ENCODE peak calls at places on chromosomes 4 and X, in four cellular contexts. A, F, I and Z are unnamed samples. For H3K27me3, the result is how much of the 10 kb centered on the place peaks cover.

GRCh38 chrX:21487832-21488231 is 113.6 kb downstream of the CNKSR2 start:
- DNase-seq in A (no peak), F (no peak), I (peak), Z (no peak)

GRCh38 chr4:126405369-126405982 is 1090.7 kb downstream of the FAT4 start:
- DNase-seq in A (no peak), F (no peak), I (no peak), Z (no peak)

GRCh38 chr4:46146993-46147392 is 23.1 kb upstream of the GABRG1 start:
- DNase-seq in A (no peak), F (no peak), I (peak), Z (no peak)

GRCh38 chrX:108537005-108537404 is 97.4 kb downstream of the COL4A5 start:
- DNase-seq in A (no peak), F (no peak), I (peak), Z (no peak)

GRCh38 chr4:185011408-185011807 is 6.9 kb upstream of the HELT start:
- DNase-seq in A (peak), F (no peak), I (no peak), Z (no peak)

GRCh38 chrX:78747471-78747870 is at the start of gene LPAR4:
- DNase-seq in A (no peak), F (no peak), I (no peak), Z (no peak)

GRCh38 chr4:15961778-15962510 is 1.0 kb downstream of the FGFBP2 start:
- DNase-seq in A (no peak), F (no peak), I (no peak), Z (peak)

GRCh38 chrX:39769748-39770147 is 328.0 kb downstream of the BCOR start:
- DNase-seq in A (no peak), F (no peak), I (no peak), Z (no peak)

GRCh38 chrX:30990361-30990760 is 81.5 kb downstream of the FTHL17 start:
- DNase-seq in A (no peak), F (no peak), I (no peak), Z (no peak)

DNA sequence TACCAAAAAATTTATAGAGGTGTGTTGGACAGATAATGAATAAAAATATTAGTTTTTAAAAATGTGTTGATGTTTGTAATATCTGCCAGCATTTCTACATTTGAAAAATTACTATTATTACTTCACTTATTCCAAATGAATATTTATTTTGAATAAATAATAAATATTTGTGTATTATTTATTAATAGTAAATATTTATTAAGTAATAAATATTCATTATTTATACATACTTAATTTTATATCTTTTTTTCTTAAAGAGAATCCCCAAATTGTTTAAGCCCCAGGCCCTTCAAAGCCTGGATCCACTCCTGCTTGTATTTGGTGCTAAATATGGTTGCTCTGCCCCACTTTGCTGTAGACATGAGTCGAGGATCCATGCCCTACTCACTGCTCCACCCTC is 60.5 kb upstream of the HOPX start:
- DNase-seq in A (no peak), F (no peak), I (no peak), Z (no peak)
- H3K27ac ChIP-seq in A (no peak), F (no peak), I (no peak), Z (no peak)

GRCh38 chr4:141705747-141706377 is 69.5 kb downstream of the IL15 start:
- DNase-seq in A (no peak), F (no peak), I (no peak), Z (no peak)

GRCh38 chr4:141706445-141706844 is 70.1 kb downstream of the IL15 start:
- DNase-seq in A (no peak), F (no peak), I (no peak), Z (no peak)

GRCh38 chr4:141705048-141705746 is 68.8 kb downstream of the IL15 start:
- DNase-seq in A (no peak), F (no peak), I (no peak), Z (no peak)

GRCh38 chr4:141702472-141703182 is 66.2 kb downstream of the IL15 start:
- DNase-seq in A (no peak), F (no peak), I (no peak), Z (no peak)

DNA sequence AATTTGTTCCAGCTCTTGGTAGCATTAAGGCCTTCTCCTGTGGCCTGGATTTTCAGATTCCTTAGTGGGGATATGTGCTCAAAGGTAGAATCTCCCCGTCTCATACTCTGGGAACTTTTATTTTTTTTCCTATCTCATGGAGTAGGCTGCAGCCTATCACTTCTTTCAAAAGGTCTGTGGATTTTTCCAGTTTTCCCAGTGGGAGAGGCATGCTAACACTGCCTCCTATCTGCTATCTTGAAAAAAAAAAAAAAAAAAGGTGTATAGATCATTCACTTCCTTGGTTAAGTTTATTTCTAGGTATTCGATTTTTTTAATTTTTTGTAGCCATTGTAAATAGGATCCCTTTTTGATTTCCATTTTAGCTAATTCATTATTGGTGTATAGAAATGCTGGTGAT is 67.1 kb downstream of the IL15 start:
- DNase-seq in A (no peak), F (no peak), I (no peak), Z (no peak)
- TF ChIP-seq CTCF in A (no peak), F (no peak), I (peak), Z (no peak)

GRCh38 chr4:89506866-89507494 is 199.4 kb upstream of the GPRIN3 start:
- DNase-seq in A (no peak), F (no peak), I (peak), Z (no peak)

GRCh38 chr4:89514811-89515210 is 207.2 kb upstream of the GPRIN3 start:
- DNase-seq in A (no peak), F (no peak), I (no peak), Z (no peak)

GRCh38 chr4:89511776-89512175 is 204.2 kb upstream of the GPRIN3 start:
- DNase-seq in A (no peak), F (no peak), I (no peak), Z (no peak)

GRCh38 chr4:89509708-89510269 is 202.2 kb upstream of the GPRIN3 start:
- DNase-seq in A (no peak), F (no peak), I (peak), Z (no peak)
- H3K27me3 ChIP-seq in A (under half), F (under half), I (under half), Z (under half)

DNA sequence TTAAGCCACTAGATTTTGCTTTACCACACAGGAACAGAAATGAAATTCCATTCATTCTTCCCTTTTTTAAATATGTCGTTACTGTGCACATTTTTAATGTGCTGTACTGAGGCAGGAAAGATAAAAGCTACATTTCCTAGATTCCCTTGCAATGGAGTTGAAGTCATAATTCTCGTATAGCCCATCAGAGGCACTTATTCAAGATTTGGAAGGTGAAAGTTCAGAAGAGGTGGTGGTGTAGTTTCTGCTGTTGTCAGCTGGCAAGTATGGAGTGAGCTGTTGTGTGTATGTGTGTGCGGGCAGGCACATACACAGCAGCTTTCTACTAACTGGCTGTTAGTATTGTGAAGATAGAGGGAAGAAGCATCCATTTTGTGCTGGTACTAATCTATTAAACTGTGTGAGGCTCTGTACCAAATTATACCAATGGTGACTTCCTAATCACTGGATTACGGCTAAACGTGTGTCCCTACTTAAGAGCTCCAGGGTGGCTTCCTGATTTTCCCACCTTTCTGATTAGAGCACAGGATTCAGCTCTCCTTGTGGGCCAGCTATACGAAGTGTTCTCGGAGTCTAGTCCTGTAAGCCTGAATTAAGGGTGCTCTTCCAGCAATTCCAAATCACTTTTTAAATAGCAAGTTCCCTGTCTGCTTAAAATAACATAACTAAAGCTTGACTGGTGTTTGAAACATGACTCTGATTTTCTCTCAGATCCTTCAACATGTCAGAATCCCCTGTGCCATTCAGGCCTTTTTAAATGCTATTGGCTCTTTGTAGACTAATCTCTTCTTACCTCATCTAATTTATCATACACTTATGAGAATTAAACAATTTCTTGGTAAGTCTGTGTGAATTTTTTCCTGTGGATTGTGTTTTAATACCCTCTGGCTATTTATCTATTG is 43.8 kb downstream of the PDS5A start:
- DNase-seq in A (no peak), F (no peak), I (no peak), Z (no peak)
- H3K27ac ChIP-seq in A (no peak), F (no peak), I (no peak), Z (no peak)

GRCh38 chrX:51456814-51457213 is 39.6 kb downstream of the NUDT11 start:
- DNase-seq in A (no peak), F (no peak), I (no peak), Z (no peak)

GRCh38 chrX:51461053-51462050 is 35.0 kb downstream of the NUDT11 start:
- DNase-seq in A (no peak), F (no peak), I (no peak), Z (no peak)

GRCh38 chrX:51463322-51463721 is 33.1 kb downstream of the NUDT11 start:
- DNase-seq in A (no peak), F (no peak), I (no peak), Z (no peak)

GRCh38 chrX:51456246-51456645 is 40.1 kb downstream of the NUDT11 start:
- DNase-seq in A (no peak), F (no peak), I (no peak), Z (no peak)

GRCh38 chrX:51459125-51459524 is 37.3 kb downstream of the NUDT11 start:
- DNase-seq in A (no peak), F (no peak), I (no peak), Z (no peak)
- TF ChIP-seq CTCF in A (no peak), F (no peak), I (peak), Z (no peak)

DNA sequence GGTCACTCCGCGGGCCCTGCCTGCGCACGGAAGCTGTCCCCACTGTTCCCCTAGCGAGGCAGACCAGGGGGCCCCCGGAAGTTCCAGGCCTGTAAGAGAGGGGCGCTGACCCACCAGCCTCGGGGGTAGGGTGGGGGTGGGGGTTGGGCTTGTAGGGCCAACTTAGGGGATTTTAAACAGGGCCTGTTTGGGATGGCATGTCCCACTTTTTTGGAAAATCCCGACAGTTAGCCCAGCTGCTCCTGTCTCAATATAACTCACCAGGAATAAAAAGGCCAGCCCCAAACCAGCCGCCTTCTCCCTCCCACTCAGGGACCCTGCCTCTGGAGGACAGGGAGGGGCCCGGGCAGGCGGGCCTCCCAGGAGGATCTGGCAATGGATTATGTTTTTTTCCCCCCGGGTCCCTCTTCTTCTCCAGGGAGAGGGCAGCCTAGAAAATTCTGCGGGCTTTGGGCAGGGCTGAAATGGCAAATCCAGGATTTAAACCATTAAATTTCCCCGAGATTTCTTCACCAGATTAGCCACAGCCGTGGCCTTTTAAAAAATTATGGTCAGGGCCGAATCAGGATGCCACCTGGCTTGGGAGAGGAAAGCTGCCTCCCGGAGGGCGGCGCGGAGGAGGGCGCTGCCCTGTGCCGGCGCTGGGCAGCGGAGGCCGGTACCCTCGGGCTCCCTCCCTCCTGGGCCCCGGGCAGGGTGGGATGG is 959 bp downstream of the PPP2R2C start:
- DNase-seq in A (no peak), F (no peak), I (no peak), Z (no peak)
- H3K27me3 ChIP-seq in A (half or more), F (under half), I (under half), Z (under half)

DNA sequence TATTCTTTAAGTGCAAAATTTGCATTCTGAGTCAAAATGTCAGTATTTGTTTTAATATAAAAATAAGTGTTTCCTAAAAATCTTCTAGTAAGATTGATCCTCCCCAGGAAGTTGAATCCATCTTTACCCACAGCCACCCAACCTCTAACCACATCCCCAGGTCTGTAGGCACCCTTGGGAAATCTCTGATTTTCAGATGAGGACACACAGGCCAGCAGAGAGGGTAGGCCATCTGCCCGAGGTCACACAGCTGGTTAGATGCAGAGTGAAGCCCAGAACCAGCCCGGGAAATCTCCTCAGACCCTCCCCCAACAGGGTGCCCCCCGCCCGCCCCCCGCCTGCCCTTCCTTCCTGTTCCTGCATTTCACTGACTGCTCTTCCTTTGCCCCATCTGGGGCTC is 277.5 kb downstream of the FBXW7 start:
- DNase-seq in A (no peak), F (no peak), I (no peak), Z (no peak)
- H3K27ac ChIP-seq in A (no peak), F (no peak), I (peak), Z (no peak)

DNA sequence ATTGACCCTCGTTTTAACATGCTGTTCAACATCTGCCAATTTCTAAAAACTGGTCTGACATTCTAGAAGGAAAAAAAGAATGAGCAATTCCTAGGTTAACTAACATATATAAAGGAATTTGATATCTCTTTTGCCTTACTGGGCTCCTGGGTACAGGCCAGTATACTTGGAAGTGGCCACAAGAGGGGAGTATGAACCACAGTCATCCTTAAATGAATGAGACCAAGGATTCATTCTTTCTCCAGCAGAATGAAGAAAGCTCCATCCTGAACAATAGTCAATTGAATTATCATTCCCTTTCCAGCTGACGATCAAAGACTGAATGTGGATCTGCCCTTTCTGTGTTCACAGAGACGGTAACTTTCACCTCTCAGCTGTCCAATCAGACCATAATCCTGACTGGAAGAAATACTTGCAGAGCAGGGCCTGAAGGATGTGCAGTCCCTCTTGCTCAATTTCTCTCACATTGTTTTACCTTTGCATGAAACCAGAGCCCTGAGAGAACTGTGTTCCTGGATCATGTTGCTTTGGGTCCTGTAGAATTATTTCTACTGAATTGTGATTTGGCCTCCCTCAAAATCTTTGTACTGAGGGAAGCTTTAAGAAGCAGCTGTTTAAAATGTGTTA is 14.8 kb upstream of the SPARCL1 start:
- DNase-seq in A (no peak), F (no peak), I (no peak), Z (no peak)
- TF ChIP-seq CTCF in A (no peak), F (peak), I (peak), Z (no peak)